ENCODE peak calls at places on chromosomes 3 and 15, in ten cellular contexts. B is DMS153, W is cardiac fibroblast, I is NCI-H2081, S is transverse colon, Q is activated T-helper 1 cell treated with Interleukin-2 at 50 U/mL for 16 hours, F is lung, M is C1 segment of cervical spinal cord, T is glutamatergic neuron, E is AG09309. C is an unnamed sample.
A peak's percentile ranks its signal among the peaks of the same experiment; 100 is the strongest.

GRCh38 chr3:29171583-29171990 is 109.3 kb upstream of the RBMS3 start:
- DNase-seq in B (no peak), W (peak; percentile 63), I (no peak), S (no peak), Q (no peak), F (no peak), M (no peak), T (no peak), E (no peak), C (no peak)

GRCh38 chr15:67840747-67841634 is 1.1 kb upstream of the RNU6-1 start:
- DNase-seq in B (no peak), W (peak; percentile 50), I (no peak), S (peak; percentile 34), Q (no peak), F (no peak), M (peak; percentile 47), T (no peak), E (no peak), C (no peak)

GRCh38 chr3:177459397-177459796 is 262.1 kb upstream of the TBL1XR1 start:
- DNase-seq in B (no peak), W (peak; percentile 87), I (no peak), S (no peak), Q (no peak), F (no peak), M (no peak), T (no peak), E (no peak), C (no peak)

GRCh38 chr3:172097585-172097984 is 58.2 kb downstream of the FNDC3B start:
- DNase-seq in B (no peak), W (no peak), I (no peak), S (no peak), Q (no peak), F (no peak), M (no peak), T (no peak), E (no peak), C (no peak)

GRCh38 chr15:70556804-70557203 is 206.6 kb downstream of the UACA start:
- DNase-seq in B (no peak), W (no peak), I (no peak), S (no peak), Q (no peak), F (no peak), M (no peak), T (no peak), E (no peak), C (no peak)

GRCh38 chr3:115551091-115551490 is 72.2 kb upstream of the GAP43 start:
- DNase-seq in B (no peak), W (no peak), I (no peak), S (no peak), Q (no peak), F (no peak), M (no peak), T (no peak), E (no peak), C (no peak)

GRCh38 chr3:142276780-142277179 is 51.4 kb upstream of the GK5 start:
- DNase-seq in B (no peak), W (peak; percentile 88), I (no peak), S (no peak), Q (no peak), F (no peak), M (no peak), T (no peak), E (peak; percentile 63), C (peak; percentile 5)

GRCh38 chr3:120052225-120052624 is 42.0 kb downstream of the GSK3B start:
- DNase-seq in B (no peak), W (no peak), I (no peak), S (no peak), Q (no peak), F (no peak), M (no peak), T (no peak), E (no peak), C (no peak)

GRCh38 chr15:67196672-67197363 is 57.6 kb downstream of the AAGAB start:
- DNase-seq in B (no peak), W (peak; percentile 80), I (no peak), S (no peak), Q (no peak), F (no peak), M (no peak), T (no peak), E (peak; percentile 84), C (no peak)

GRCh38 chr15:79339588-79340314 is 28.8 kb downstream of the TMED3 start:
- DNase-seq in B (no peak), W (peak; percentile 75), I (peak; percentile 8), S (no peak), Q (no peak), F (no peak), M (no peak), T (no peak), E (peak; percentile 31), C (no peak)

GRCh38 chr3:184016820-184017671 is 638 bp downstream of the ABCC5 start:
- DNase-seq in B (no peak), W (peak; percentile 51), I (peak; percentile 69), S (peak; percentile 73), Q (peak; percentile 22), F (peak; percentile 54), M (peak; percentile 75), T (peak; percentile 77), E (no peak), C (peak; percentile 66)

GRCh38 chr3:13501527-13501926 is 21.4 kb downstream of the HDAC11 start:
- DNase-seq in B (no peak), W (no peak), I (no peak), S (no peak), Q (no peak), F (no peak), M (no peak), T (no peak), E (no peak), C (no peak)

GRCh38 chr3:94063497-94064119 is 747 bp downstream of the NSUN3 start:
- DNase-seq in B (no peak), W (no peak), I (no peak), S (no peak), Q (no peak), F (no peak), M (no peak), T (no peak), E (no peak), C (no peak)

GRCh38 chr3:150312018-150312657 is 96.0 kb upstream of the TSC22D2 start:
- DNase-seq in B (no peak), W (no peak), I (no peak), S (no peak), Q (no peak), F (peak; percentile 45), M (no peak), T (no peak), E (no peak), C (no peak)

GRCh38 chr3:40009991-40010390 is 200.6 kb downstream of the MYRIP start:
- DNase-seq in B (no peak), W (no peak), I (no peak), S (no peak), Q (no peak), F (no peak), M (no peak), T (no peak), E (no peak), C (peak; percentile 31)

GRCh38 chr15:43293402-43293801 is 26.7 kb upstream of the TGM5 start:
- DNase-seq in B (no peak), W (no peak), I (no peak), S (no peak), Q (no peak), F (no peak), M (no peak), T (peak; percentile 40), E (no peak), C (no peak)

GRCh38 chr15:77037475-77038209 is 33.3 kb downstream of the TSPAN3 start:
- DNase-seq in B (no peak), W (no peak), I (no peak), S (peak; percentile 6), Q (no peak), F (no peak), M (no peak), T (no peak), E (no peak), C (peak; percentile 7)

GRCh38 chr3:144129536-144130214 is 158.1 kb downstream of the DIPK2A start:
- DNase-seq in B (no peak), W (no peak), I (no peak), S (no peak), Q (no peak), F (no peak), M (no peak), T (peak; percentile 37), E (no peak), C (no peak)

GRCh38 chr3:122996038-122996580 is 31.5 kb downstream of the SEMA5B start:
- DNase-seq in B (no peak), W (no peak), I (no peak), S (no peak), Q (no peak), F (no peak), M (peak; percentile 29), T (no peak), E (no peak), C (peak; percentile 45)

GRCh38 chr3:151925876-151926275 is 52.4 kb downstream of the SUCNR1 start:
- DNase-seq in B (no peak), W (peak; percentile 75), I (no peak), S (no peak), Q (no peak), F (no peak), M (no peak), T (no peak), E (peak; percentile 81), C (no peak)

GRCh38 chr15:48449734-48450133 is 118.5 kb downstream of the DUT start:
- DNase-seq in B (no peak), W (no peak), I (no peak), S (no peak), Q (no peak), F (no peak), M (no peak), T (no peak), E (no peak), C (no peak)

GRCh38 chr3:54710954-54711353 is 216.9 kb downstream of the LRTM1 start:
- DNase-seq in B (no peak), W (no peak), I (no peak), S (peak; percentile 28), Q (no peak), F (no peak), M (no peak), T (no peak), E (no peak), C (no peak)

GRCh38 chr15:66080791-66081475 is 172.6 kb downstream of the MEGF11 start:
- DNase-seq in B (no peak), W (peak; percentile 58), I (no peak), S (peak; percentile 51), Q (no peak), F (no peak), M (no peak), T (peak; percentile 40), E (no peak), C (peak; percentile 17)

GRCh38 chr3:147799601-147800000 is 390.4 kb downstream of the ZIC1 start:
- DNase-seq in B (no peak), W (peak; percentile 20), I (no peak), S (no peak), Q (no peak), F (no peak), M (no peak), T (no peak), E (no peak), C (no peak)

GRCh38 chr15:76737573-76737972 is 167.6 kb downstream of the SCAPER start:
- DNase-seq in B (no peak), W (no peak), I (no peak), S (no peak), Q (no peak), F (no peak), M (no peak), T (no peak), E (no peak), C (no peak)

GRCh38 chr3:112111785-112112402 is 21.2 kb downstream of the GCSAM start:
- DNase-seq in B (peak; percentile 55), W (peak; percentile 85), I (peak; percentile 68), S (peak; percentile 60), Q (peak; percentile 33), F (peak; percentile 44), M (peak; percentile 5), T (peak; percentile 56), E (no peak), C (peak; percentile 47)

GRCh38 chr3:72144773-72145505 is 360.0 kb upstream of the PROK2 start:
- DNase-seq in B (no peak), W (no peak), I (no peak), S (no peak), Q (no peak), F (no peak), M (no peak), T (no peak), E (no peak), C (no peak)

GRCh38 chr3:108383306-108383705 is 87.0 kb downstream of the HHLA2 start:
- DNase-seq in B (no peak), W (no peak), I (no peak), S (no peak), Q (no peak), F (no peak), M (no peak), T (no peak), E (no peak), C (no peak)